ENCODE peak calls at places on chromosomes 13 and 19, in seven cellular contexts. T is A549; K is CD4-positive, alpha-beta T cell; G is naive thymus-derived CD4-positive, alpha-beta T cell; A is activated CD4-positive, alpha-beta T cell treated with anti-CD3 and anti-CD28 coated beads, Interleukin-2, amount 50 U/mL, for 48 hours; U is HS-27A; B is astrocyte of the spinal cord. D is an unnamed sample.

GRCh38 chr19:45440873-45441654 is 17.3 kb upstream of the ERCC1 start:
- DNase-seq in K (no peak), A (no peak), B (peak), U (no peak), T (no peak), G (no peak), D (no peak)

GRCh38 chr13:36102721-36103120 is 28.5 kb downstream of the DCLK1 start:
- DNase-seq in A (no peak), G (no peak), T (no peak), B (no peak), U (no peak), K (no peak), D (no peak)

GRCh38 chr19:34676697-34677385 is at the start of gene SCGB2B2:
- DNase-seq in U (peak), B (no peak), A (no peak), G (no peak), T (peak), K (peak), D (peak)

GRCh38 chr19:2619076-2619475 is 83.4 kb downstream of the GNG7 start:
- DNase-seq in G (no peak), T (no peak), K (no peak), B (no peak), U (no peak), A (no peak), D (no peak)

GRCh38 chr13:73702419-73703071 is 431.7 kb downstream of the KLF12 start:
- DNase-seq in G (peak), A (peak), K (peak), B (no peak), T (no peak), U (no peak), D (no peak)

GRCh38 chr13:41179593-41180250 is 14.6 kb downstream of the KBTBD7 start:
- DNase-seq in G (no peak), A (no peak), K (no peak), U (no peak), T (no peak), B (peak), D (no peak)

GRCh38 chr19:51422053-51422448 is 4.6 kb upstream of the SIGLEC10 start:
- DNase-seq in T (peak), K (peak), B (peak), G (peak), A (peak), U (no peak), D (peak)

GRCh38 chr13:51396352-51396751 is 56.5 kb downstream of the INTS6 start:
- DNase-seq in T (no peak), U (no peak), B (peak), A (no peak), K (no peak), G (no peak), D (no peak)

GRCh38 chr19:8319807-8320520 is 1.2 kb downstream of the NDUFA7 start:
- DNase-seq in B (no peak), G (no peak), T (no peak), K (no peak), U (no peak), A (no peak), D (no peak)

GRCh38 chr13:33263484-33263883 is 22.1 kb downstream of the STARD13 start:
- DNase-seq in B (no peak), G (no peak), K (no peak), A (no peak), U (no peak), T (no peak), D (no peak)

GRCh38 chr13:48266150-48266549 is 33.1 kb downstream of the ITM2B start:
- DNase-seq in T (no peak), K (no peak), U (no peak), B (no peak), A (no peak), G (no peak), D (no peak)

GRCh38 chr19:49808762-49809154 is 4.3 kb downstream of the FUZ start:
- DNase-seq in B (peak), K (peak), U (no peak), T (peak), G (peak), A (peak), D (peak)

GRCh38 chr19:6820237-6820636 is 47.7 kb downstream of the VAV1 start:
- DNase-seq in T (no peak), K (no peak), G (no peak), U (no peak), A (no peak), B (no peak), D (no peak)

GRCh38 chr19:13692096-13692495 is 72.2 kb upstream of the MRI1 start:
- DNase-seq in G (no peak), T (no peak), U (no peak), B (peak), A (no peak), K (no peak), D (no peak)

GRCh38 chr19:2038284-2039081 is 12.6 kb downstream of the MKNK2 start:
- DNase-seq in A (no peak), K (no peak), B (no peak), U (no peak), T (no peak), G (no peak), D (no peak)

GRCh38 chr13:75407473-75407872 is 74.5 kb downstream of the TBC1D4 start:
- DNase-seq in U (no peak), B (no peak), T (no peak), K (no peak), G (no peak), A (no peak), D (no peak)

GRCh38 chr19:37251308-37252229 is 33.6 kb downstream of the ZNF383 start:
- DNase-seq in B (peak), K (no peak), T (no peak), G (no peak), U (no peak), A (peak), D (no peak)

GRCh38 chr13:110092869-110093268 is 214.1 kb downstream of the COL4A1 start:
- DNase-seq in T (no peak), A (no peak), K (no peak), G (no peak), B (no peak), U (no peak), D (no peak)

GRCh38 chr19:54325194-54325621 is 12.2 kb upstream of the LILRA5 start:
- DNase-seq in G (peak), B (peak), T (peak), A (peak), U (peak), K (peak), D (peak)

GRCh38 chr19:46789371-46789770 is 977 bp upstream of the SLC1A5 start:
- DNase-seq in T (no peak), K (no peak), U (no peak), G (no peak), A (no peak), B (no peak), D (no peak)

GRCh38 chr19:41083516-41083915 is 4.7 kb upstream of the CYP2A13 start:
- DNase-seq in G (no peak), A (no peak), U (peak), B (no peak), T (no peak), K (no peak), D (no peak)

GRCh38 chr13:93881418-93881817 is 598.1 kb downstream of the DCT start:
- DNase-seq in A (no peak), U (no peak), B (no peak), G (no peak), T (no peak), K (no peak), D (no peak)

GRCh38 chr19:17337675-17338439 is 504 bp downstream of the GTPBP3 start:
- DNase-seq in U (no peak), T (no peak), G (no peak), K (peak), B (no peak), A (peak), D (no peak)

GRCh38 chr19:15836595-15837398 is 21.3 kb upstream of the OR10H1 start:
- DNase-seq in G (peak), A (peak), K (peak), T (peak), U (peak), B (peak), D (peak)

GRCh38 chr13:48858523-48858922 is 117.2 kb upstream of the FNDC3A start:
- DNase-seq in A (no peak), B (no peak), K (no peak), G (no peak), U (no peak), T (no peak), D (no peak)

GRCh38 chr13:64928704-64929499 is 2301.2 kb downstream of the PCDH9 start:
- DNase-seq in A (no peak), G (no peak), B (peak), K (no peak), U (peak), T (no peak), D (no peak)

GRCh38 chr13:23766199-23766771 is 122.9 kb downstream of the MIPEP start:
- DNase-seq in U (no peak), T (no peak), G (no peak), K (no peak), B (no peak), A (no peak), D (no peak)

GRCh38 chr19:50328257-50329145 is 676 bp downstream of the KCNC3 start:
- DNase-seq in U (no peak), G (no peak), K (no peak), B (no peak), A (peak), T (no peak), D (peak)

GRCh38 chr19:34972163-34972705 is 8.2 kb upstream of the ZNF792 start:
- DNase-seq in T (no peak), U (no peak), A (no peak), B (no peak), G (no peak), K (no peak), D (peak)

GRCh38 chr13:110420626-110421025 is 113.5 kb downstream of the COL4A2 start:
- DNase-seq in A (no peak), G (no peak), T (no peak), U (no peak), K (no peak), B (no peak), D (no peak)

GRCh38 chr19:1882089-1882785 is 3.1 kb downstream of the ABHD17A start:
- DNase-seq in T (no peak), G (peak), K (peak), B (no peak), A (peak), U (no peak), D (peak)

GRCh38 chr19:4064551-4065260 is 2.0 kb downstream of the ZBTB7A start:
- DNase-seq in U (no peak), K (peak), A (no peak), B (peak), G (peak), T (no peak), D (peak)

GRCh38 chr13:102913924-102914628 is 68.2 kb downstream of the ERCC5 start:
- DNase-seq in B (peak), G (no peak), K (no peak), U (no peak), A (no peak), T (no peak), D (no peak)